ENCODE peak calls at places on chromosomes 4 and X, in five cellular contexts. M, L, A, P and D are unnamed samples.

GRCh38 chrX:14922437-14922836 is 49.2 kb downstream of the MOSPD2 start:
- DNase-seq in M (no peak), L (no peak), P (no peak), A (peak; percentile 67), D (peak; percentile 84)

GRCh38 chrX:40628506-40628905 is 5.3 kb downstream of the MPC1L start:
- DNase-seq in L (no peak), A (peak; percentile 21), M (no peak), P (no peak), D (no peak)

GRCh38 chrX:150451953-150452352 is 88.8 kb downstream of the MAMLD1 start:
- DNase-seq in P (no peak), M (no peak), L (no peak), A (no peak), D (no peak)

GRCh38 chr4:92968556-92968955 is 664.8 kb downstream of the GRID2 start:
- DNase-seq in A (no peak), L (no peak), M (no peak), P (no peak), D (no peak)

GRCh38 chr4:2925496-2925895 is 37.7 kb downstream of the NOP14 start:
- DNase-seq in A (no peak), P (no peak), L (no peak), M (no peak), D (no peak)

GRCh38 chrX:14832591-14832990 is 40.3 kb downstream of the FANCB start:
- DNase-seq in A (peak; percentile 20), P (no peak), L (no peak), M (no peak), D (no peak)

GRCh38 chr4:3712112-3712805 is 53.9 kb upstream of the ADRA2C start:
- DNase-seq in M (no peak), P (no peak), A (no peak), L (no peak), D (no peak)

GRCh38 chr4:184100297-184100885 is 117.3 kb downstream of the ENPP6 start:
- DNase-seq in P (peak; percentile 10), M (peak; percentile 27), L (peak; percentile 74), A (peak; percentile 43), D (no peak)

GRCh38 chr4:154927126-154927525 is 146.1 kb downstream of the RBM46 start:
- DNase-seq in P (no peak), A (no peak), L (no peak), M (no peak), D (no peak)

GRCh38 chr4:25112349-25113008 is 47.8 kb downstream of the SEPSECS start:
- DNase-seq in L (no peak), A (peak; percentile 12), P (no peak), M (no peak), D (no peak)

GRCh38 chrX:101108293-101108692 is 10.3 kb downstream of the CENPI start:
- DNase-seq in P (no peak), M (no peak), A (peak; percentile 56), L (no peak), D (no peak)

GRCh38 chr4:128623508-128624215 is 185.8 kb upstream of the JADE1 start:
- DNase-seq in A (no peak), L (no peak), M (no peak), P (no peak), D (no peak)

GRCh38 chr4:4766570-4766969 is 92.9 kb upstream of the MSX1 start:
- DNase-seq in M (no peak), L (no peak), A (no peak), P (no peak), D (no peak)

GRCh38 chr4:112296949-112297483 is at the start of gene ALPK1:
- DNase-seq in P (peak; percentile 88), M (no peak), L (peak; percentile 60), A (peak; percentile 97), D (peak; percentile 84)

GRCh38 chr4:108762559-108763225 is at the start of gene ETNPPL:
- DNase-seq in M (peak; percentile 32), L (no peak), P (no peak), A (peak; percentile 0), D (peak; percentile 14)
- TF ChIP-seq CTCF in M (peak; percentile 31), L (no peak), P (no peak), A (no peak), D (no peak)

GRCh38 chrX:17655232-17656034 is 81.9 kb upstream of the SCML1 start:
- DNase-seq in L (no peak), A (peak; percentile 15), M (no peak), P (no peak), D (peak; percentile 21)
- H3K4me3 ChIP-seq in L (no peak overlapping the region), A (peak overlapping the region; percentile 8), M (no peak overlapping the region), P (no peak overlapping the region), D (no peak overlapping the region)

GRCh38 chr4:185999207-185999606 is 69.7 kb upstream of the TLR3 start:
- DNase-seq in M (no peak), P (no peak), A (peak; percentile 5), L (no peak), D (no peak)
- H2AFZ ChIP-seq in M (no peak overlapping the region), P (no peak overlapping the region), A (no peak overlapping the region), L (no peak overlapping the region), D (no peak overlapping the region)

DNA sequence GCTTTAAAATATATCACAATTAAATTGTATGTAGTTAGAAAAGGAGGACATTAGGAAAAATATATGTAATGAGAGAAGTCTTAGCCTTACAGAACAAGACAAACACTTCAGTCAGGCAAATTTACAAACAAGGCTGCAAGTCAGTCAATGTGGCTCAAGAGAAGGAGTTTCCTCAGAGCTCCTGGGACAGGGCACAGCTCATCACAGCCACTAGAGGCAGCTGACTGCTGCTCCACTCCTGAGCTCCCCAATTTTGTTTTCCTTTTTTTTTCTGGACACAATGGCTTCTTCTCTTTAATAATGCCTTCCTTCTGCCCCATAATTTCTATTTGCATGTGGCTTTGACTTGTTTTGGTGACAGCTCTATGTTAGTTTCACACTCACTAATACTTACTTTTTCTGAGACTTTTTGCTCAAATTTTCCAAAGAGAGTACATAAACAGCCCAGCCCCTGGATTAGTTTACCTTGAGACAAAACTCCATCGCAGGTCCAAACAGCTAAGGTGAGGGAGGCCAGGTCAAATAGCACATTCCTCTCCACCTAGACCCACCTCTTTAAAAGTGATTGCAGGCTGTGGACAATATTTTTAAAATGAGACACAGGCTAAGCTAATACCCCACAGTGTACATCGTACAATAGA is 850.4 kb upstream of the FRG1 start:
- DNase-seq in P (peak; percentile 19), L (no peak), M (no peak), A (peak; percentile 36), D (peak; percentile 15)
- TF ChIP-seq CTCF in P (peak; percentile 68), L (no peak), M (no peak), A (peak; percentile 74), D (peak; percentile 67)

GRCh38 chrX:54359408-54359807 is 1.6 kb upstream of the WNK3 start:
- DNase-seq in P (no peak), M (no peak), L (no peak), A (no peak), D (no peak)
- H3K4me3 ChIP-seq in P (no peak overlapping the region), M (no peak overlapping the region), L (no peak overlapping the region), A (no peak overlapping the region), D (no peak overlapping the region)

GRCh38 chr4:101019941-101020401 is 327.4 kb downstream of the PPP3CA start:
- DNase-seq in L (no peak), A (no peak), P (peak; percentile 90), M (peak; percentile 35), D (peak; percentile 76)
- H2AFZ ChIP-seq in L (no peak overlapping the region), A (no peak overlapping the region), P (no peak overlapping the region), M (no peak overlapping the region), D (no peak overlapping the region)

GRCh38 chr4:7007944-7008343 is 35.2 kb upstream of the TADA2B start:
- DNase-seq in L (no peak), M (no peak), A (no peak), P (no peak), D (peak; percentile 16)
- TF ChIP-seq CTCF in L (no peak), M (peak; percentile 3), A (no peak), P (no peak), D (no peak)

GRCh38 chrX:66051989-66052388 is 12.1 kb upstream of the VSIG4 start:
- DNase-seq in M (no peak), P (no peak), L (no peak), A (no peak), D (no peak)
- H3K4me3 ChIP-seq in M (no peak overlapping the region), P (no peak overlapping the region), L (no peak overlapping the region), A (no peak overlapping the region), D (no peak overlapping the region)

GRCh38 chr4:176385601-176386000 is 65.8 kb downstream of the SPCS3 start:
- DNase-seq in L (no peak), A (no peak), M (no peak), P (no peak), D (no peak)

GRCh38 chr4:176393306-176394013 is 73.7 kb downstream of the SPCS3 start:
- DNase-seq in M (no peak), P (no peak), L (no peak), A (peak; percentile 59), D (no peak)

GRCh38 chr4:176383273-176384077 is 63.7 kb downstream of the SPCS3 start:
- DNase-seq in M (no peak), L (no peak), P (no peak), A (peak; percentile 64), D (peak; percentile 26)

DNA sequence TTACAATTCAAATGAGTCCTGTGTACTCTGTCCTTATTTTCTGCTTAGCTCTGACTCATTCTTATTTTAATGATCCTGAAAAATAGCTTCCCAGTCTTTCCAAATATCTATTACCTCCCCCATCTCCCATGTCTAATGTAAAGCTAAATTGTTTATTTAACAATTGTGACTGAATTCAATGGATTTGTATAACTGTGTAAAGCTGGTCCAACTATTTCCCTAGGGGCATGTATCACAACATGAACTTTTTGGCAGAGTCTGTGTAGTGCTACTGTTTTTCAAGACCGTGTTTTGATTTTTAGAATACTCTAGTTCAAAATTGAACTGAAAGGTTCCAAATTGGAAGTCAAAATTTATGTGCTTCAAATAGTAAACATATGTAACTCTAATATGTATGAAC is 67.8 kb downstream of the SPCS3 start:
- DNase-seq in P (no peak), L (no peak), M (no peak), A (peak; percentile 88), D (no peak)
- H2AFZ ChIP-seq in P (no peak overlapping the region), L (no peak overlapping the region), M (no peak overlapping the region), A (no peak overlapping the region), D (no peak overlapping the region)